ENCODE peak calls at places on chromosomes 11 and 22, in seven cellular contexts. Q, N, Y, G, J, F and U are unnamed samples.

GRCh38 chr22:16968218-16968595 is 39.8 kb downstream of the GAB4 start:
- DNase-seq in Q (no peak), N (no peak), Y (no peak), G (no peak), J (no peak), F (no peak), U (no peak)

GRCh38 chr11:94028436-94028835 is 7.3 kb downstream of the HEPHL1 start:
- DNase-seq in Q (peak), N (no peak), Y (peak), G (no peak), J (no peak), F (no peak), U (peak)

GRCh38 chr11:102426000-102426399 is 26.6 kb downstream of the TMEM123 start:
- DNase-seq in Q (no peak), N (no peak), Y (no peak), G (no peak), J (no peak), F (no peak), U (no peak)

GRCh38 chr11:1199689-1200610 is 22.9 kb upstream of the MUC5B start:
- DNase-seq in Q (no peak), N (peak), Y (no peak), G (no peak), J (no peak), F (no peak), U (no peak)

GRCh38 chr11:107018274-107018901 is at the start of gene GUCY1A2:
- DNase-seq in Q (peak), N (no peak), Y (no peak), G (no peak), J (peak), F (no peak), U (no peak)

GRCh38 chr22:44685384-44686056 is 16.5 kb upstream of the PRR5 start:
- DNase-seq in Q (peak), N (peak), Y (peak), G (peak), J (peak), F (peak), U (no peak)

GRCh38 chr11:94511932-94512781 is at the start of gene C11orf97:
- DNase-seq in Q (peak), N (peak), Y (no peak), G (no peak), J (peak), F (peak), U (no peak)

GRCh38 chr11:113873241-113873626 is 2.1 kb downstream of the USP28 start:
- DNase-seq in Q (peak), N (no peak), Y (no peak), G (no peak), J (peak), F (no peak), U (no peak)

GRCh38 chr11:8356731-8357504 is 93.2 kb upstream of the LMO1 start:
- DNase-seq in Q (peak), N (peak), Y (no peak), G (no peak), J (peak), F (no peak), U (no peak)

GRCh38 chr11:130157111-130157510 is 2.5 kb upstream of the ST14 start:
- DNase-seq in Q (peak), N (no peak), Y (no peak), G (no peak), J (no peak), F (no peak), U (no peak)

GRCh38 chr11:9574556-9574805 is 1.0 kb downstream of the WEE1 start:
- DNase-seq in Q (no peak), N (peak), Y (no peak), G (no peak), J (peak), F (no peak), U (no peak)

GRCh38 chr11:69986421-69987229 is 91.5 kb upstream of the ANO1 start:
- DNase-seq in Q (no peak), N (peak), Y (no peak), G (no peak), J (no peak), F (no peak), U (no peak)

GRCh38 chr11:26043665-26044064 is 288.3 kb upstream of the ANO3 start:
- DNase-seq in Q (no peak), N (no peak), Y (no peak), G (no peak), J (no peak), F (no peak), U (no peak)

GRCh38 chr22:31853736-31854500 is 90.4 kb upstream of the YWHAH start:
- DNase-seq in Q (no peak), N (no peak), Y (no peak), G (no peak), J (no peak), F (no peak), U (no peak)

GRCh38 chr22:45129703-45130524 is 33.8 kb upstream of the NUP50 start:
- DNase-seq in Q (no peak), N (no peak), Y (no peak), G (no peak), J (no peak), F (no peak), U (no peak)

GRCh38 chr11:42066113-42066512 is 606.7 kb upstream of the LRRC4C start:
- DNase-seq in Q (peak), N (no peak), Y (no peak), G (peak), J (no peak), F (peak), U (no peak)

GRCh38 chr11:35746356-35747153 is 84.0 kb downstream of the TRIM44 start:
- DNase-seq in Q (no peak), N (no peak), Y (no peak), G (no peak), J (no peak), F (no peak), U (no peak)

GRCh38 chr22:31753005-31753633 is 700 bp upstream of the DEPDC5 start:
- DNase-seq in Q (peak), N (peak), Y (no peak), G (no peak), J (peak), F (no peak), U (no peak)